ENCODE peak calls at places on chromosomes 3 and 15, in six cellular contexts. K is T follicular helper cell, Y is Daoy, C is foreskin fibroblast, V is amniotic epithelial cell, G is sciatic nerve. N is an unnamed sample.

GRCh38 chr3:15510493-15510892 is 11.0 kb downstream of the COLQ start:
- DNase-seq in K (no peak), Y (no peak), C (no peak), V (no peak), G (no peak), N (no peak)

GRCh38 chr3:61358364-61358763 is 107.1 kb upstream of the FHIT start:
- DNase-seq in K (no peak), Y (no peak), C (no peak), V (no peak), G (peak; percentile 78), N (peak; percentile 4)

GRCh38 chr15:53869044-53869805 is 109.0 kb upstream of the UNC13C start:
- DNase-seq in K (no peak), Y (no peak), C (no peak), V (no peak), G (no peak), N (peak; percentile 8)

GRCh38 chr3:161239700-161240099 is 18.6 kb downstream of the NMD3 start:
- DNase-seq in K (no peak), Y (no peak), C (no peak), V (peak; percentile 18), G (no peak), N (no peak)

GRCh38 chr15:42069496-42070275 is 24.7 kb downstream of the PLA2G4D start:
- DNase-seq in K (no peak), Y (no peak), C (no peak), V (no peak), G (no peak), N (no peak)

GRCh38 chr15:85331666-85332261 is 48.6 kb upstream of the AKAP13 start:
- DNase-seq in K (no peak), Y (no peak), C (no peak), V (no peak), G (no peak), N (no peak)

GRCh38 chr3:159480046-159480445 is 508.6 kb upstream of the IL12A start:
- DNase-seq in K (no peak), Y (no peak), C (no peak), V (peak; percentile 12), G (no peak), N (no peak)

GRCh38 chr3:121759541-121760202 is 10.1 kb upstream of the GOLGB1 start:
- DNase-seq in K (no peak), Y (no peak), C (no peak), V (no peak), G (no peak), N (no peak)

GRCh38 chr3:109806929-109807328 is 469.6 kb upstream of the DPPA4 start:
- DNase-seq in K (peak; percentile 15), Y (peak; percentile 3), C (peak; percentile 52), V (peak; percentile 7), G (no peak), N (peak; percentile 45)

GRCh38 chr3:17175187-17175839 is 290.6 kb downstream of the PLCL2 start:
- DNase-seq in K (no peak), Y (no peak), C (peak; percentile 74), V (peak; percentile 74), G (no peak), N (no peak)

GRCh38 chr3:197533396-197534347 is 22.1 kb downstream of the BDH1 start:
- DNase-seq in K (no peak), Y (no peak), C (no peak), V (peak; percentile 48), G (no peak), N (no peak)

GRCh38 chr3:197258168-197258755 is 40.1 kb downstream of the DLG1 start:
- DNase-seq in K (no peak), Y (no peak), C (no peak), V (no peak), G (no peak), N (no peak)

GRCh38 chr3:193554790-193555189 is at the start of gene ATP13A4:
- DNase-seq in K (no peak), Y (no peak), C (no peak), V (no peak), G (no peak), N (no peak)

GRCh38 chr3:70488131-70488530 is 175.7 kb upstream of the MDFIC2 start:
- DNase-seq in K (no peak), Y (peak; percentile 15), C (peak; percentile 0), V (no peak), G (no peak), N (no peak)

GRCh38 chr3:13647314-13648059 is 98.6 kb downstream of the FBLN2 start:
- DNase-seq in K (no peak), Y (peak; percentile 59), C (peak; percentile 26), V (no peak), G (no peak), N (no peak)

GRCh38 chr15:42603978-42604377 is 28.6 kb downstream of the STARD9 start:
- DNase-seq in K (no peak), Y (no peak), C (no peak), V (no peak), G (no peak), N (no peak)

GRCh38 chr3:55454611-55455010 is 32.5 kb downstream of the WNT5A start:
- DNase-seq in K (no peak), Y (peak; percentile 62), C (no peak), V (no peak), G (no peak), N (no peak)

N was measured in H4.